ENCODE peak calls at places on chromosomes 7 and 10, in six cellular contexts. W is IMR-90, U is trophoblast cell, H is neural progenitor cell, D is K562, T is NT2/D1. O is an unnamed sample.
A peak's percentile ranks its signal among the peaks of the same experiment; 100 is the strongest.

GRCh38 chr10:79443338-79444242 is 1.8 kb downstream of the ZCCHC24 start:
- DNase-seq in D (no peak), H (no peak), W (peak; percentile 51), T (no peak), U (no peak), O (no peak)

GRCh38 chr7:28017372-28017771 is 163.2 kb downstream of the JAZF1 start:
- DNase-seq in T (no peak), W (peak; percentile 55), H (no peak), U (no peak), D (no peak), O (no peak)

GRCh38 chr10:132539431-132539839 is 1.8 kb downstream of the INPP5A start:
- DNase-seq in H (no peak), W (no peak), T (no peak), U (no peak), D (no peak), O (peak; percentile 84)

GRCh38 chr7:32257632-32258031 is 187.4 kb upstream of the PDE1C start:
- DNase-seq in H (peak; percentile 25), D (no peak), T (no peak), W (no peak), U (no peak), O (no peak)

GRCh38 chr7:22487978-22488642 is 11.9 kb downstream of the STEAP1B start:
- DNase-seq in D (no peak), U (no peak), H (no peak), T (no peak), W (no peak), O (no peak)

GRCh38 chr7:114988755-114989154 is 66.9 kb downstream of the MDFIC start:
- DNase-seq in T (no peak), H (no peak), D (no peak), U (no peak), W (peak; percentile 83), O (peak; percentile 79)

GRCh38 chr7:51046103-51046466 is 263.4 kb upstream of the GRB10 start:
- DNase-seq in D (no peak), H (no peak), T (no peak), U (no peak), W (no peak), O (no peak)

GRCh38 chr7:137507096-137507495 is 163.6 kb upstream of the PTN start:
- DNase-seq in T (no peak), U (no peak), H (no peak), D (no peak), W (no peak), O (no peak)

DNA sequence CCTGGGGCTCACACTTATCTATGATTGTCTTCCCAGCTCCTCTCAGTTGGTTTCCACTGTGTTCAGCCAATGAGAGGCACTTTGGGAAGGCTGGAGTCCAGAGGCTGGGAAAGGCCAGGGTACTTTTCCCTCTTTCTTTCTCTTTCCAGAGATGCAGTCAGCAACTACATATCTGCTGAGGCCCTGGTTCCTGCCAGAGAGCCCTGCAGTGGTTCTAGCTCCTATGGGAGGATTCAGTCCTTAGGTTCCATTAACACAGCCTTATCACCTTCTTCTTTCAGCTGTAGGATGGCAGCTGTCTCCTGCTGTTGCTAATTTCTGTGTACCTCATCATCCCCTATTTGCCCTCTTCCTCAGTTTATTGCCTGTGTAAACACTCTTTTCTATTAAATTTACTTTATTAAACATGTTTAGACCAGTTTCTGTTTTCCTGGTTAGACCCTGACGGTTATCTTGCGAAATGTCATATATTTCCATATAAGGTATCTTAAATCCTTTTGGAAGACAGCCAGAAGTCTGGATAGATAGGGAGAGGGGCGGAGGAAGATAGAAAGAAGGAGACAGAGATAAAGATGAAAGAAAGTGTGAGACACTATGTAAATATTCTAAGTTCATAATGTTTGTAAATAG is 100.3 kb downstream of the HGF start:
- DNase-seq in W (no peak), H (no peak), T (no peak), D (no peak), U (no peak), O (no peak)
- H3K9ac ChIP-seq in W (no peak overlapping the region), H (no peak overlapping the region), T (no peak overlapping the region), D (no peak overlapping the region), U (no peak overlapping the region), O (no peak overlapping the region)

DNA sequence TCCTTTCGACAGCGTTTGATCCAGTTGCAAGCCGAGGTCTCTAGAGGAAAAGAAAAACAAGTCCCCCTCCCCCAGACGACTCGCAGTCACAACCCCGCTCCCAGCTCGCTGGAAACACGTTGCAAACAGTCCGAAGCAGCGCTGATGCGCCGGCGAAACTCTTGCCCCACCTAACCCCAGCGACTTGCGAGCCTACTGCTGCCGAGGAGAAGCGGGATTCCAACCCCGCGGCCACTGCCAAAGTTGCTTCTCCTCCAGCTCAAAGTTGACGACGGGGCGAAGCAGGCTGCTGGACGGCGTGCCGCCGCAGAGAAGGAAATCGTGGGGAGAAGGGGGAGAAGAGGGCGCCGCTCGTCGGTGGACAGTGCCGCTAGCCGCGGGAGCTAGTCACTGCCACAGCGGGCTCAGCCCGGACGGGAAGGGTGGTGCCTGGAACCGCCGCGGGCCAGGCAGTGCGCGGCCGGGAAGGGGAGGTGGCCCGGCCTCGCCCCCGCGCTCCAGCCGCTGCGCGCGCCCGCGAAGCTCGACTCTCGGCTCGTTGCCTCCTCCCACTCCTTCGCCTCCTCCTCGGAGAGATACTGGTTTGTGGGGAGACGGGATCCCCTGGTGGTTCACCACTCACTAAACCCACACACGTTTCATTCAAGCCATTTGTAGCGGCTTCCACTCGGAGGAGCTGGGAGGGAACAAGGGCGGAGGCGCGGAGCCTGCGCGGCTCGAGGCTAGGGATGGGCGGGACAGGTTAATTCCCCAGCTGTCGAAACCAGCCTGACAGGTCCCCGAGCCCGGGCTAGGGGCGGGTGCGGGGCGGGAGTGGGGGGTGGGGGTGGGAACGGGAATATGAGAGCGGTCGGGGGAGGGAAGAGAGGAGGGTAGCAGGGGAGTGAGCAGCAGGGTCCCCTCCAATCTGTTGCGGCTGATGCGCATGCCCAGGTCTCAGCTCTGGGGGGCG is at the start of gene GPR37:
- DNase-seq in W (peak; percentile 93), D (peak; percentile 79), T (peak; percentile 55), H (peak; percentile 84), U (peak; percentile 92), O (peak; percentile 87)
- H3K9ac ChIP-seq in W (peak within 1 kb of the TSS; percentile 86), D (peak within 1 kb of the TSS; percentile 86), T (peak within 1 kb of the TSS; percentile 80), H (no peak within 1 kb of the TSS), U (peak within 1 kb of the TSS; percentile 76), O (no peak within 1 kb of the TSS)

GRCh38 chr10:43057231-43057711 is 19.6 kb upstream of the RET start:
- DNase-seq in H (no peak), D (no peak), T (no peak), U (peak; percentile 7), W (no peak), O (peak; percentile 27)

GRCh38 chr10:43056568-43057011 is 20.3 kb upstream of the RET start:
- DNase-seq in H (no peak), U (no peak), T (no peak), W (no peak), D (no peak), O (peak; percentile 48)

GRCh38 chr10:43058716-43059335 is 18.0 kb upstream of the RET start:
- DNase-seq in W (no peak), T (no peak), H (no peak), U (no peak), D (no peak), O (peak; percentile 47)

GRCh38 chr10:43059336-43059720 is 17.5 kb upstream of the RET start:
- DNase-seq in H (no peak), D (no peak), W (no peak), U (no peak), T (no peak), O (peak; percentile 38)

GRCh38 chr10:43057831-43058340 is 19.0 kb upstream of the RET start:
- DNase-seq in D (no peak), U (no peak), T (no peak), H (no peak), W (no peak), O (peak; percentile 51)
- H3K9ac ChIP-seq in D (no peak overlapping the region), U (no peak overlapping the region), T (no peak overlapping the region), H (no peak overlapping the region), W (no peak overlapping the region), O (no peak overlapping the region)

GRCh38 chr10:61918989-61919388 is 17.5 kb downstream of the ARID5B start:
- DNase-seq in T (no peak), H (no peak), U (no peak), W (no peak), D (no peak), O (no peak)

GRCh38 chr10:61918140-61918539 is 16.6 kb downstream of the ARID5B start:
- DNase-seq in U (no peak), T (no peak), D (no peak), H (no peak), W (no peak), O (no peak)

GRCh38 chr10:61919646-61920215 is 18.2 kb downstream of the ARID5B start:
- DNase-seq in D (no peak), U (no peak), T (no peak), W (peak; percentile 81), H (no peak), O (no peak)

GRCh38 chr10:61921143-61921542 is 19.6 kb downstream of the ARID5B start:
- DNase-seq in U (no peak), T (no peak), H (no peak), W (no peak), D (no peak), O (no peak)

GRCh38 chr10:61923210-61924024 is 21.9 kb downstream of the ARID5B start:
- DNase-seq in W (peak; percentile 94), U (no peak), T (no peak), H (no peak), D (no peak), O (no peak)
- H3K9ac ChIP-seq in W (peak overlapping the region; percentile 10), U (no peak overlapping the region), T (no peak overlapping the region), H (no peak overlapping the region), D (no peak overlapping the region), O (no peak overlapping the region)

DNA sequence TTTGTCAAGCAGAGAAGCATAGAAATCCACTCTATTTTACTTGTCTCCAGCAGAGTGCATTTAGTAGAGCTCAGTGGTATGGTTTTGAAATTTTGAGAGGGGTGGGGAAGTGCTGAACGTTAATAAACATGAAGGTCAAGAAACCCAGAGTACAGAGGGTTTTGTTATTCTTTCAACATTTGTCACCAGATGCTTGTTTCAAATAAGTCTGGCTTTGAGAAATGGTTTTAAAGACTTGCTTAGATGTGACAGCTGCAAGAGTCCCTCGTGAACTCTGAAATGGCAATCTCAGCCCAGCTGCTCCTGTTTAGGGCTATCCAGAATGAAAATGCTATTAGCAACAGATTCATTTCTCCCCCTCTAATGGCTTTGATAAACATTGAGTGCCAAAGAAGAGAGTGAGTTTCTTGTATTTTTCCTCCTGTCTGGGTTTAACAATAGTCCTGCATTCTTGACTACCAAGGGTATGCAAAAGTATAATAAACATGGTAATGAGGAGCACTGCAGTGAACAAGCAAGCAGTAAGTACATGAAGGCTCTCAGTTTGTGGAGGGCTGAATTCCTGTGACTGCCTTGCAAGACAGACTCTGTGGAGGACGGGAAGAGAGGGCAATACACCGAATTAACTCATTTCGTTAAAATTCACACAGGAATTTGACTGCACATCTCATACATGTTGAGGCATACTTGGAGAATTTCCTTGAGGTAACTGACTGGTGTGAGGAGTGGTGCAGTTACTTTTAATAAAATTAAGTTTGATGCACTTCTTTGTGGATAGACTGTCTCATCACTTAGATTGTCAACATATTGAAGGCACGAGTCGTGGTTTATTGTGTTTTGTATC is 490.9 kb downstream of the REEP3 start:
- DNase-seq in H (peak; percentile 24), U (no peak), D (no peak), T (no peak), W (no peak), O (no peak)
- H3K9ac ChIP-seq in H (no peak overlapping the region), U (no peak overlapping the region), D (no peak overlapping the region), T (no peak overlapping the region), W (no peak overlapping the region), O (no peak overlapping the region)

GRCh38 chr7:30911561-30911969 is at the start of gene AQP1:
- DNase-seq in W (no peak), H (peak; percentile 53), U (no peak), D (no peak), T (no peak), O (peak; percentile 82)
- H3K9ac ChIP-seq in W (no peak within 1 kb of the TSS), H (no peak within 1 kb of the TSS), U (no peak within 1 kb of the TSS), D (peak within 1 kb of the TSS; percentile 87), T (peak within 1 kb of the TSS; percentile 11), O (peak within 1 kb of the TSS; percentile 79)

GRCh38 chr10:22318772-22319171 is 2.1 kb upstream of the BMI1 start:
- DNase-seq in T (no peak), H (no peak), D (no peak), U (no peak), W (no peak), O (no peak)
- H3K9ac ChIP-seq in T (no peak overlapping the region), H (no peak overlapping the region), D (no peak overlapping the region), U (no peak overlapping the region), W (no peak overlapping the region), O (no peak overlapping the region)

O was measured in kidney.